ENCODE peak calls at places on chromosomes 4 and X, in five cellular contexts. K is iPS DF 6.9; F is effector memory CD4-positive, alpha-beta T cell; C is CD8-positive, alpha-beta memory T cell; S is ovary. B is an unnamed sample.

GRCh38 chr4:151325320-151326246 is at the start of gene SH3D19:
- DNase-seq in K (no peak), F (no peak), C (no peak), S (peak; percentile 74), B (peak; percentile 88)

GRCh38 chr4:47074836-47075235 is 43.5 kb downstream of the GABRB1 start:
- DNase-seq in K (no peak), F (no peak), C (no peak), S (no peak), B (no peak)

GRCh38 chr4:42399393-42399792 is 2.1 kb downstream of the SHISA3 start:
- DNase-seq in K (no peak), F (no peak), C (no peak), S (no peak), B (peak; percentile 18)

GRCh38 chr4:119735136-119735770 is 106.6 kb upstream of the PDE5A start:
- DNase-seq in K (no peak), F (no peak), C (no peak), S (no peak), B (no peak)

GRCh38 chrX:106619797-106620196 is 8.0 kb downstream of the RADX start:
- DNase-seq in K (no peak), F (no peak), C (no peak), S (no peak), B (peak; percentile 30)

GRCh38 chrX:118974908-118975671 is 672 bp downstream of the LONRF3 start:
- DNase-seq in K (no peak), F (peak; percentile 55), C (peak; percentile 58), S (peak; percentile 38), B (peak; percentile 57)

GRCh38 chrX:29388509-29388908 is 801.3 kb downstream of the IL1RAPL1 start:
- DNase-seq in K (no peak), F (no peak), C (no peak), S (no peak), B (no peak)

GRCh38 chr4:152585036-152585439 is 49.1 kb upstream of the FBXW7 start:
- DNase-seq in K (no peak), F (no peak), C (no peak), S (no peak), B (no peak)

GRCh38 chrX:154599531-154599930 is 14.6 kb downstream of the CTAG1A start:
- DNase-seq in K (no peak), F (no peak), C (no peak), S (no peak), B (no peak)

GRCh38 chrX:132612990-132613564 is 124.2 kb upstream of the MBNL3 start:
- DNase-seq in K (no peak), F (peak; percentile 0), C (peak; percentile 8), S (peak; percentile 40), B (peak; percentile 61)

DNA sequence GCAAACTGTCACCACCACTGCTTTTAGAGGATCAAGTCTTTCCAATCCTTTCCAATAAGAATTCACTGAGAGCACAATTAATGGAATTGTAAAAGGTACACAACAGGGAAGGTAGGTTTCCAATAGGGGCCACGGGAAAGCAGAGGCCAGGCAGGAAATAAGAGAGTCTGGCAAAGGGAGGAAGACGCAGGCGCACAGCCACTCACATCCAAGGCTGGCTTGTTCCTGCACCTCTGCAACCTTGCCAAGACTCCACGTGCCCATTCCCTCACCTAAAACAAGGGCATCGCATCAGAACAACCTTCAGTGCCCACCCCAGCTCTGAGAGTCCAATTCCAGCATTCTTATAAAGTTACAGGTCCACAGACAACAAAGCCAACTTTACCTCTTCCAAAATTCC is 81.2 kb downstream of the AFAP1 start:
- DNase-seq in K (no peak), F (no peak), C (no peak), S (no peak), B (no peak)
- H3K4me1 ChIP-seq in K (peaks cover 6% of the 10 kb centered on the region), F (peaks cover 29% of the 10 kb centered on the region), C (peaks cover 48% of the 10 kb centered on the region), S (peaks cover 8% of the 10 kb centered on the region), B (peaks cover 27% of the 10 kb centered on the region)

GRCh38 chrX:30794497-30794896 is 94.6 kb downstream of the TAB3 start:
- DNase-seq in K (no peak), F (no peak), C (no peak), S (no peak), B (no peak)
- H3K4me1 ChIP-seq in K (no peaks in the 10 kb centered on the region), F (no peaks in the 10 kb centered on the region), C (no peaks in the 10 kb centered on the region), S (no peaks in the 10 kb centered on the region), B (no peaks in the 10 kb centered on the region)

DNA sequence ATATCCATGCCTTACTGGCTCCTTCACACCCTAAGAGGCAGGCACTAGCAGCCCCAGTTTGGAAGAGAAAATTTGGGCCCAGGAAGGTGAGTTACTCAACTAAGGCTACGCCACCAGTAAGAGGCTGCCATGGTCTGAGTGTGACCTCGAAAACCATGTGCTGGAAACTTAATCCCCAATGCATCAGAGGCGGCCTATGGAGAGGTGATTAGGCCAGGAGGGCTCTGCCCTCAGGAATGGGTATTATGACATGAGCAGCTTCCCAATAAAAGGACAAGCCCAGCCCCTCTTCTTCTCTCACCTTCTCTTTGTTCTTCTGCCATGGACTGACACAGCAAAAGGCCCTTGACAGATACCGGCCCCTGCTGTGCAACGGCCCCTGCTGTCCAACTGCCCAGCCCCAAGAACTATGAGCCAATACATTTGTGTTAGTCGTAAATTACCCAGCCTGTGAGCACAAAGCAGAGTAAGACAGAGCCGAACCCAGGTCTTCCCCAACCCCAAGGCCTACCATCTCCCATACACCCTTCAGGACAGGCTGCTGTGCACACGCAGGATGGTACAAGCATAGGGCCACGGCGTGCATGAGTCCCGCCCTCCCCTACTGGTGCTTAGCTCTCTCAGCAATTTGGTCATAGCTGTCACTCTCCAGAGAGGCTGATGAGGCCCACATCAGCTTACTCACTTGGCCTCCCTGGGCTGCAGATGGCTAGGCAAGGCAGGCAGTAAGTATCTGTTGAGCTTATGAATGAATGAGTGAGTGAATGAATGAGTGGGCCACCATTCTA is 14.2 kb downstream of the WDR1 start:
- DNase-seq in K (no peak), F (no peak), C (no peak), S (no peak), B (no peak)
- H3K4me1 ChIP-seq in K (peaks cover 6% of the 10 kb centered on the region), F (peaks cover 69% of the 10 kb centered on the region), C (peaks cover 99% of the 10 kb centered on the region), S (peaks cover 21% of the 10 kb centered on the region), B (peaks cover 10% of the 10 kb centered on the region)

DNA sequence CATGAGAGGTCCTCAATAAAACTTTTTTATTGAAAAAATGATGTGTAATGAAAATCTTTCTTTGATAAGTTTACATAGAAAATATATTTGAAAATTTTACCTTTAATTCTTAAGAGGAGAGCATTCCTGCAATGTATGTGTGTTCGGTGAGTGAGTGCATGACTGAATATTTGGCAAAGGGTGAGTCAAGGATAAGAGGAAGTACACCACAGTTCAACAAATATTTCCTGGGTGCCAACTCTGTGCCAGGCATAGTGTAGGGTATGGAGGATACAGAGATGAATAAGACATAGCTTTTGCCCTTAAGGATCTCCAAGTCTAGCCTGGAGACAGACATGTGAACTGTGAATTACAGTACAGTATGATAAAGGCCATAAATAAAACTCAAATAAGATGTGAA is 84.7 kb upstream of the GPR101 start:
- DNase-seq in K (no peak), F (no peak), C (no peak), S (no peak), B (no peak)
- H3K4me1 ChIP-seq in K (no peaks in the 10 kb centered on the region), F (no peaks in the 10 kb centered on the region), C (no peaks in the 10 kb centered on the region), S (no peaks in the 10 kb centered on the region), B (no peaks in the 10 kb centered on the region)

GRCh38 chr4:6802050-6802449 is 19.5 kb downstream of the KIAA0232 start:
- DNase-seq in K (no peak), F (no peak), C (no peak), S (no peak), B (no peak)
- H3K4me1 ChIP-seq in K (no peaks in the 10 kb centered on the region), F (no peaks in the 10 kb centered on the region), C (peaks cover under 1% of the 10 kb centered on the region), S (no peaks in the 10 kb centered on the region), B (no peaks in the 10 kb centered on the region)

GRCh38 chr4:54256491-54257167 is 27.5 kb downstream of the PDGFRA start:
- DNase-seq in K (no peak), F (no peak), C (no peak), S (no peak), B (no peak)
- H3K4me1 ChIP-seq in K (no peaks in the 10 kb centered on the region), F (no peaks in the 10 kb centered on the region), C (no peaks in the 10 kb centered on the region), S (peaks cover 21% of the 10 kb centered on the region), B (no peaks in the 10 kb centered on the region)

GRCh38 chr4:158826057-158826456 is 57.2 kb downstream of the FNIP2 start:
- DNase-seq in K (no peak), F (no peak), C (no peak), S (no peak), B (no peak)
- H3K4me1 ChIP-seq in K (no peaks in the 10 kb centered on the region), F (peaks cover 20% of the 10 kb centered on the region), C (peaks cover 18% of the 10 kb centered on the region), S (peaks cover 2% of the 10 kb centered on the region), B (no peaks in the 10 kb centered on the region)